ENCODE peak calls at places on chromosomes 13 and 19, in eight cellular contexts. One of them, this sample, is unnamed.
A peak's percentile ranks its signal among the peaks of the same experiment; 100 is the strongest.

GRCh38 chr13:75482070-75482819 is at the start of gene TBC1D4:
- DNase-seq in neuronal stem cell: peak; percentile 87
- DNase-seq in SHP77: peak; percentile 68
- DNase-seq in head of caudate nucleus: peak; percentile 86
- DNase-seq in tibial nerve: peak; percentile 69
- DNase-seq in T-helper 9 cell: peak; percentile 25
- DNase-seq in heart right ventricle: peak; percentile 83
- DNase-seq in neural progenitor cell: peak; percentile 97
- DNase-seq in this sample: peak; percentile 93

GRCh38 chr19:2097330-2098327 is 914 bp downstream of the IZUMO4 start:
- DNase-seq in T-helper 9 cell: peak; percentile 54
- DNase-seq in neuronal stem cell: no peak
- DNase-seq in head of caudate nucleus: no peak
- DNase-seq in tibial nerve: no peak
- DNase-seq in SHP77: no peak
- DNase-seq in heart right ventricle: no peak
- DNase-seq in neural progenitor cell: peak; percentile 23
- DNase-seq in this sample: no peak

GRCh38 chr19:17090501-17091074 is 15.0 kb downstream of the MYO9B start:
- DNase-seq in SHP77: no peak
- DNase-seq in neuronal stem cell: no peak
- DNase-seq in T-helper 9 cell: no peak
- DNase-seq in tibial nerve: no peak
- DNase-seq in head of caudate nucleus: no peak
- DNase-seq in neural progenitor cell: no peak
- DNase-seq in heart right ventricle: no peak
- DNase-seq in this sample: no peak

GRCh38 chr13:109652536-109652935 is 133.8 kb downstream of the IRS2 start:
- DNase-seq in neuronal stem cell: no peak
- DNase-seq in heart right ventricle: no peak
- DNase-seq in T-helper 9 cell: no peak
- DNase-seq in neural progenitor cell: no peak
- DNase-seq in tibial nerve: no peak
- DNase-seq in head of caudate nucleus: no peak
- DNase-seq in SHP77: no peak
- DNase-seq in this sample: no peak

GRCh38 chr19:30172643-30173242 is 199.4 kb upstream of the ZNF536 start:
- DNase-seq in tibial nerve: no peak
- DNase-seq in SHP77: no peak
- DNase-seq in head of caudate nucleus: no peak
- DNase-seq in neuronal stem cell: no peak
- DNase-seq in T-helper 9 cell: no peak
- DNase-seq in neural progenitor cell: no peak
- DNase-seq in heart right ventricle: no peak
- DNase-seq in this sample: no peak

GRCh38 chr19:54473071-54473941 is at the start of gene CDC42EP5:
- DNase-seq in head of caudate nucleus: no peak
- DNase-seq in neuronal stem cell: no peak
- DNase-seq in T-helper 9 cell: no peak
- DNase-seq in heart right ventricle: peak; percentile 87
- DNase-seq in tibial nerve: peak; percentile 73
- DNase-seq in neural progenitor cell: peak; percentile 32
- DNase-seq in SHP77: no peak
- DNase-seq in this sample: no peak

GRCh38 chr13:91358384-91358776 is 10.9 kb downstream of the MIR17HG start:
- DNase-seq in head of caudate nucleus: no peak
- DNase-seq in heart right ventricle: no peak
- DNase-seq in neuronal stem cell: no peak
- DNase-seq in T-helper 9 cell: no peak
- DNase-seq in SHP77: no peak
- DNase-seq in neural progenitor cell: no peak
- DNase-seq in tibial nerve: no peak
- DNase-seq in this sample: no peak

GRCh38 chr13:48954086-48954485 is 21.6 kb upstream of the FNDC3A start:
- DNase-seq in neuronal stem cell: no peak
- DNase-seq in neural progenitor cell: no peak
- DNase-seq in T-helper 9 cell: no peak
- DNase-seq in heart right ventricle: no peak
- DNase-seq in SHP77: no peak
- DNase-seq in tibial nerve: no peak
- DNase-seq in head of caudate nucleus: no peak
- DNase-seq in this sample: no peak

GRCh38 chr13:112445411-112446271 is 69.5 kb downstream of the SPACA7 start:
- DNase-seq in T-helper 9 cell: no peak
- DNase-seq in head of caudate nucleus: no peak
- DNase-seq in tibial nerve: no peak
- DNase-seq in heart right ventricle: no peak
- DNase-seq in SHP77: no peak
- DNase-seq in neuronal stem cell: no peak
- DNase-seq in neural progenitor cell: no peak
- DNase-seq in this sample: no peak

GRCh38 chr13:31056650-31057275 is 104.9 kb downstream of the HSPH1 start:
- DNase-seq in heart right ventricle: no peak
- DNase-seq in T-helper 9 cell: no peak
- DNase-seq in neural progenitor cell: no peak
- DNase-seq in neuronal stem cell: no peak
- DNase-seq in SHP77: no peak
- DNase-seq in tibial nerve: no peak
- DNase-seq in head of caudate nucleus: no peak
- DNase-seq in this sample: no peak

GRCh38 chr13:21852043-21852442 is 181.2 kb downstream of the FGF9 start:
- DNase-seq in SHP77: no peak
- DNase-seq in T-helper 9 cell: no peak
- DNase-seq in head of caudate nucleus: no peak
- DNase-seq in heart right ventricle: no peak
- DNase-seq in neural progenitor cell: no peak
- DNase-seq in tibial nerve: no peak
- DNase-seq in neuronal stem cell: no peak
- DNase-seq in this sample: no peak

GRCh38 chr13:62512194-62513141 is 1096.8 kb upstream of the PCDH20 start:
- DNase-seq in T-helper 9 cell: no peak
- DNase-seq in heart right ventricle: no peak
- DNase-seq in SHP77: no peak
- DNase-seq in head of caudate nucleus: peak; percentile 39
- DNase-seq in neural progenitor cell: peak; percentile 69
- DNase-seq in tibial nerve: no peak
- DNase-seq in neuronal stem cell: peak; percentile 30
- DNase-seq in this sample: peak; percentile 60

GRCh38 chr13:28478127-28478526 is 16.8 kb downstream of the FLT1 start:
- DNase-seq in neuronal stem cell: no peak
- DNase-seq in SHP77: no peak
- DNase-seq in tibial nerve: no peak
- DNase-seq in heart right ventricle: no peak
- DNase-seq in neural progenitor cell: no peak
- DNase-seq in head of caudate nucleus: no peak
- DNase-seq in T-helper 9 cell: no peak
- DNase-seq in this sample: no peak

GRCh38 chr13:50448535-50448981 is 394.9 kb downstream of the DLEU7 start:
- DNase-seq in T-helper 9 cell: no peak
- DNase-seq in neural progenitor cell: no peak
- DNase-seq in SHP77: peak; percentile 18
- DNase-seq in head of caudate nucleus: no peak
- DNase-seq in neuronal stem cell: no peak
- DNase-seq in tibial nerve: no peak
- DNase-seq in heart right ventricle: peak; percentile 17
- DNase-seq in this sample: no peak

GRCh38 chr13:59126474-59126873 is 1037.3 kb downstream of the DIAPH3 start:
- DNase-seq in neuronal stem cell: no peak
- DNase-seq in SHP77: no peak
- DNase-seq in T-helper 9 cell: no peak
- DNase-seq in neural progenitor cell: no peak
- DNase-seq in heart right ventricle: no peak
- DNase-seq in tibial nerve: no peak
- DNase-seq in head of caudate nucleus: no peak
- DNase-seq in this sample: no peak

GRCh38 chr19:49064768-49065611 is at the start of gene NTF4:
- DNase-seq in neuronal stem cell: peak; percentile 71
- DNase-seq in tibial nerve: no peak
- DNase-seq in SHP77: no peak
- DNase-seq in head of caudate nucleus: no peak
- DNase-seq in T-helper 9 cell: no peak
- DNase-seq in neural progenitor cell: peak; percentile 88
- DNase-seq in heart right ventricle: no peak
- DNase-seq in this sample: peak; percentile 78

GRCh38 chr13:73945871-73946270 is 188.3 kb downstream of the KLF12 start:
- DNase-seq in head of caudate nucleus: peak; percentile 57
- DNase-seq in neuronal stem cell: peak; percentile 23
- DNase-seq in neural progenitor cell: peak; percentile 71
- DNase-seq in T-helper 9 cell: no peak
- DNase-seq in tibial nerve: no peak
- DNase-seq in SHP77: no peak
- DNase-seq in heart right ventricle: peak; percentile 36
- DNase-seq in this sample: no peak

GRCh38 chr13:28246891-28247290 is 108.5 kb downstream of the PAN3 start:
- DNase-seq in SHP77: no peak
- DNase-seq in T-helper 9 cell: no peak
- DNase-seq in tibial nerve: no peak
- DNase-seq in head of caudate nucleus: no peak
- DNase-seq in heart right ventricle: no peak
- DNase-seq in neural progenitor cell: no peak
- DNase-seq in neuronal stem cell: no peak
- DNase-seq in this sample: no peak

GRCh38 chr19:53492153-53492552 is 24.6 kb downstream of the ZNF813 start:
- DNase-seq in neuronal stem cell: no peak
- DNase-seq in neural progenitor cell: no peak
- DNase-seq in head of caudate nucleus: no peak
- DNase-seq in SHP77: no peak
- DNase-seq in T-helper 9 cell: no peak
- DNase-seq in heart right ventricle: no peak
- DNase-seq in tibial nerve: no peak
- DNase-seq in this sample: no peak

This sample was measured in WTC11.